ENCODE peak calls at places on chromosomes 16 and 17, in seven cellular contexts. O, S, X, H, L, G and Y are unnamed samples.

GRCh38 chr16:85917012-85917411 is 18.1 kb downstream of the IRF8 start:
- DNase-seq in H (no peak), X (no peak), G (no peak), L (no peak), O (no peak), S (peak; percentile 12), Y (no peak)

GRCh38 chr16:68508641-68509240 is 30.4 kb upstream of the ZFP90 start:
- DNase-seq in G (no peak), O (no peak), H (no peak), X (no peak), L (no peak), S (no peak), Y (no peak)

GRCh38 chr16:47037396-47037745 is 63.9 kb upstream of the DNAJA2 start:
- DNase-seq in O (no peak), S (peak; percentile 34), H (no peak), L (no peak), X (no peak), G (peak; percentile 24), Y (peak; percentile 42)

GRCh38 chr17:75244133-75244866 is 17.1 kb downstream of the GGA3 start:
- DNase-seq in X (no peak), G (no peak), S (no peak), H (no peak), O (no peak), L (no peak), Y (no peak)

GRCh38 chr17:57999496-58000017 is 7.5 kb downstream of the SRSF1 start:
- DNase-seq in X (peak; percentile 57), S (no peak), O (peak; percentile 76), G (no peak), L (no peak), H (peak; percentile 87), Y (no peak)

GRCh38 chr16:50096791-50097190 is 31.0 kb downstream of the HEATR3 start:
- DNase-seq in X (peak; percentile 82), L (no peak), O (peak; percentile 81), G (no peak), H (peak; percentile 9), S (no peak), Y (no peak)

GRCh38 chr16:49026566-49026965 is 255.1 kb downstream of the CBLN1 start:
- DNase-seq in L (no peak), G (no peak), H (no peak), X (no peak), O (no peak), S (no peak), Y (no peak)

GRCh38 chr17:78330570-78331224 is 29.2 kb downstream of the SOCS3 start:
- DNase-seq in G (no peak), X (no peak), S (no peak), H (peak; percentile 64), L (no peak), O (no peak), Y (no peak)

GRCh38 chr17:48597775-48598631 is 4.4 kb upstream of the HOXB5 start:
- DNase-seq in O (no peak), H (peak; percentile 96), L (peak; percentile 47), S (no peak), X (no peak), G (peak; percentile 46), Y (no peak)

GRCh38 chr16:87171723-87172122 is 145.5 kb downstream of the C16orf95 start:
- DNase-seq in O (no peak), S (no peak), L (no peak), H (no peak), G (no peak), X (no peak), Y (no peak)

GRCh38 chr17:55356440-55357328 is 65.0 kb downstream of the MMD start:
- DNase-seq in G (peak; percentile 70), L (peak; percentile 67), H (peak; percentile 71), O (peak; percentile 64), S (peak; percentile 80), X (peak; percentile 51), Y (peak; percentile 89)

GRCh38 chr17:10125761-10126553 is 72.4 kb downstream of the GAS7 start:
- DNase-seq in H (peak; percentile 51), O (no peak), L (no peak), S (no peak), G (no peak), X (no peak), Y (no peak)

GRCh38 chr17:72962099-72962498 is 130.4 kb downstream of the SLC39A11 start:
- DNase-seq in O (no peak), G (no peak), X (no peak), S (no peak), H (no peak), L (no peak), Y (no peak)

GRCh38 chr16:56931253-56931768 is 631 bp upstream of the HERPUD1 start:
- DNase-seq in S (no peak), X (no peak), L (no peak), G (no peak), O (no peak), H (no peak), Y (no peak)

GRCh38 chr16:10312784-10313724 is 72.8 kb upstream of the ATF7IP2 start:
- DNase-seq in X (no peak), G (no peak), O (no peak), H (no peak), S (no peak), L (no peak), Y (no peak)

GRCh38 chr17:60039096-60039495 is 39.6 kb downstream of the HEATR6 start:
- DNase-seq in L (no peak), X (no peak), O (no peak), H (no peak), S (no peak), G (no peak), Y (no peak)

GRCh38 chr17:40251576-40251975 is 32.5 kb downstream of the WIPF2 start:
- DNase-seq in X (peak; percentile 79), O (peak; percentile 90), L (no peak), G (no peak), H (peak; percentile 77), S (no peak), Y (no peak)

GRCh38 chr16:4852221-4852872 is 5.1 kb downstream of the UBN1 start:
- DNase-seq in H (peak; percentile 36), L (no peak), X (peak; percentile 40), O (no peak), G (no peak), S (no peak), Y (no peak)

GRCh38 chr16:10965440-10966039 is 21.2 kb downstream of the CLEC16A start:
- DNase-seq in H (no peak), X (no peak), L (no peak), O (no peak), G (no peak), S (peak; percentile 30), Y (no peak)

GRCh38 chr16:88983157-88983556 is 6.2 kb upstream of the CBFA2T3 start:
- DNase-seq in H (no peak), X (no peak), G (no peak), O (no peak), S (no peak), L (no peak), Y (no peak)

GRCh38 chr16:14284930-14285541 is 213.9 kb downstream of the MRTFB start:
- DNase-seq in S (no peak), X (peak; percentile 64), H (peak; percentile 73), L (no peak), G (peak; percentile 72), O (peak; percentile 61), Y (peak; percentile 72)

GRCh38 chr17:19508327-19508867 is 25.3 kb upstream of the SLC47A1 start:
- DNase-seq in L (peak; percentile 32), S (no peak), X (no peak), O (no peak), G (peak; percentile 29), H (no peak), Y (peak; percentile 69)

DNA sequence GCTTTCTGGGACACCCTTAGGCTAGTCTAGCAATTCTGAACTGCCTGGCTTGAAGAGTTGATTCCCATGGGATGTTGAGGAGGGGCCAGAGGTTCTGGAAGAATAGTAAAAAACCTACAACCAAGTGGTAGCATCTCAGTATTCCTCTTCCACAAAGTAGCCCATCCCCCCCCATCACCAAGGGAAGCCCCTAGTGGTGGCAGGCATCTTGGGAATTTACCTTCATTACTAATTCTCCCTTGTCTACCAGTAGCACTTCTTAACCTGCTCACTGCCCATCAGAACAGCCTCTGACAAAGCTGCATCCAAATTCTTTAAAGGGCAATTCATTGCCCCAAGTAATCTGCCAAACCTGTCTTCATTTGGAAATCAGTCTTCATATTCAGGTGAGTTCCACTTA is 12.8 kb upstream of the RAB11FIP4 start:
- DNase-seq in X (no peak), O (no peak), S (no peak), G (no peak), H (no peak), L (no peak), Y (peak; percentile 66)
- TF ChIP-seq CTCF in X (no peak), O (peak; percentile 23), S (peak; percentile 27), G (no peak), H (no peak), L (no peak), Y (peak; percentile 57)

GRCh38 chr16:71671165-71671564 is 45.2 kb downstream of the MARVELD3 start:
- DNase-seq in O (no peak), G (no peak), H (no peak), S (no peak), X (no peak), L (no peak), Y (no peak)

GRCh38 chr16:71672125-71672524 is 46.1 kb downstream of the MARVELD3 start:
- DNase-seq in G (no peak), O (no peak), L (no peak), S (no peak), H (no peak), X (no peak), Y (no peak)

GRCh38 chr16:71666928-71667707 is 41.1 kb downstream of the MARVELD3 start:
- DNase-seq in X (no peak), O (no peak), L (no peak), S (no peak), H (no peak), G (no peak), Y (no peak)

GRCh38 chr16:71670537-71670936 is 44.6 kb downstream of the MARVELD3 start:
- DNase-seq in X (no peak), S (no peak), H (no peak), L (no peak), O (no peak), G (no peak), Y (no peak)

GRCh38 chr16:71669926-71670536 is 44.0 kb downstream of the MARVELD3 start:
- DNase-seq in G (no peak), H (no peak), L (no peak), S (no peak), O (no peak), X (peak; percentile 0), Y (no peak)
- TF ChIP-seq CTCF in G (no peak), H (no peak), L (no peak), S (no peak), O (no peak), X (no peak), Y (no peak)

GRCh38 chr16:54817432-54817831 is 113.2 kb upstream of the IRX5 start:
- DNase-seq in O (peak; percentile 5), L (peak; percentile 32), X (peak; percentile 0), G (no peak), H (no peak), S (no peak), Y (peak; percentile 30)
- TF ChIP-seq CTCF in O (peak; percentile 43), L (no peak), X (peak; percentile 23), G (no peak), H (no peak), S (peak; percentile 45), Y (peak; percentile 59)

GRCh38 chr17:47099987-47100711 is 88.9 kb downstream of the CDC27 start:
- DNase-seq in O (peak; percentile 90), S (peak; percentile 95), H (peak; percentile 87), G (peak; percentile 90), L (peak; percentile 94), X (peak; percentile 86), Y (peak; percentile 92)

GRCh38 chr17:47099451-47099986 is 89.6 kb downstream of the CDC27 start:
- DNase-seq in G (no peak), S (no peak), O (no peak), L (no peak), H (no peak), X (no peak), Y (no peak)

GRCh38 chr17:47096343-47096742 is 92.8 kb downstream of the CDC27 start:
- DNase-seq in O (no peak), G (no peak), S (no peak), X (no peak), H (no peak), L (no peak), Y (no peak)

GRCh38 chr17:47095268-47095667 is 93.8 kb downstream of the CDC27 start:
- DNase-seq in G (no peak), H (no peak), O (no peak), S (no peak), L (no peak), X (no peak), Y (no peak)
- TF ChIP-seq CTCF in G (no peak), H (no peak), O (no peak), S (no peak), L (no peak), X (no peak), Y (no peak)